ENCODE peak calls at places on chromosomes 3 and 15, in nine cellular contexts. I, M, C, H, B, P, D, X and E are unnamed samples.

GRCh38 chr3:169146866-169147245 is 516.7 kb downstream of the MECOM start:
- DNase-seq in I (no peak), M (no peak), C (no peak), H (no peak), B (no peak), P (no peak), D (no peak), X (no peak), E (no peak)

GRCh38 chr3:94416768-94417167 is 353.9 kb downstream of the NSUN3 start:
- DNase-seq in I (no peak), M (no peak), C (no peak), H (peak), B (no peak), P (no peak), D (no peak), X (no peak), E (no peak)

GRCh38 chr3:123335007-123335670 is 113.8 kb downstream of the ADCY5 start:
- DNase-seq in I (no peak), M (no peak), C (no peak), H (no peak), B (no peak), P (no peak), D (no peak), X (no peak), E (no peak)

GRCh38 chr3:88810455-88810854 is 297.0 kb upstream of the EPHA3 start:
- DNase-seq in I (no peak), M (no peak), C (no peak), H (peak), B (no peak), P (no peak), D (no peak), X (no peak), E (no peak)

GRCh38 chr3:156264771-156265170 is 144.4 kb downstream of the KCNAB1 start:
- DNase-seq in I (no peak), M (no peak), C (no peak), H (peak), B (no peak), P (no peak), D (no peak), X (no peak), E (no peak)

GRCh38 chr3:194871143-194871863 is 185.6 kb downstream of the FAM43A start:
- DNase-seq in I (no peak), M (no peak), C (no peak), H (peak), B (peak), P (peak), D (peak), X (no peak), E (peak)

GRCh38 chr3:63886843-63887242 is 23.2 kb downstream of the ATXN7 start:
- DNase-seq in I (no peak), M (no peak), C (no peak), H (no peak), B (no peak), P (no peak), D (no peak), X (no peak), E (no peak)

GRCh38 chr15:90097475-90097874 is 4.8 kb downstream of the IDH2 start:
- DNase-seq in I (peak), M (no peak), C (no peak), H (no peak), B (no peak), P (no peak), D (no peak), X (peak), E (no peak)

GRCh38 chr15:69465253-69465652 is 12.6 kb downstream of the RPLP1 start:
- DNase-seq in I (no peak), M (no peak), C (no peak), H (no peak), B (no peak), P (no peak), D (no peak), X (no peak), E (no peak)